ENCODE peak calls at places on chromosomes 11 and 22, in seven cellular contexts. K is CD4-positive, alpha-beta memory T cell; Y is HEK293T; B is pancreas; A is GM12865; T is RPMI7951; I is pulmonary artery endothelial cell. D is an unnamed sample.

GRCh38 chr11:34284166-34284565 is 73.6 kb downstream of the ABTB2 start:
- DNase-seq in K (no peak), I (no peak), Y (no peak), B (no peak), T (peak; percentile 32), A (no peak), D (no peak)

GRCh38 chr22:20741634-20742581 is 32.0 kb upstream of the SERPIND1 start:
- DNase-seq in K (peak; percentile 41), I (no peak), T (peak; percentile 31), Y (peak; percentile 64), A (peak; percentile 46), B (no peak), D (no peak)

GRCh38 chr11:48036011-48036410 is 55.7 kb downstream of the PTPRJ start:
- DNase-seq in K (no peak), B (no peak), T (peak; percentile 54), I (no peak), A (no peak), Y (no peak), D (no peak)

GRCh38 chr22:35517769-35518530 is 22.7 kb upstream of the RASD2 start:
- DNase-seq in A (no peak), B (no peak), I (no peak), T (no peak), K (no peak), Y (no peak), D (no peak)

GRCh38 chr11:8593935-8594909 is at the start of gene STK33:
- DNase-seq in B (peak; percentile 73), I (no peak), Y (peak; percentile 78), K (no peak), A (peak; percentile 82), T (no peak), D (no peak)

GRCh38 chr11:104694259-104695070 is 203.8 kb downstream of the CASP12 start:
- DNase-seq in B (no peak), A (no peak), Y (no peak), T (no peak), I (no peak), K (no peak), D (no peak)

GRCh38 chr11:1728931-1729691 is 21.3 kb downstream of the IFITM10 start:
- DNase-seq in Y (no peak), K (no peak), I (no peak), T (no peak), A (no peak), B (no peak), D (no peak)

GRCh38 chr11:1197886-1198765 is 24.7 kb upstream of the MUC5B start:
- DNase-seq in I (no peak), T (no peak), K (no peak), B (peak; percentile 10), Y (no peak), A (no peak), D (peak; percentile 63)

GRCh38 chr22:46509416-46510089 is 27.9 kb downstream of the CELSR1 start:
- DNase-seq in K (no peak), Y (no peak), B (no peak), A (no peak), I (no peak), T (no peak), D (no peak)

GRCh38 chr11:78112588-78113275 is 26.7 kb downstream of the ALG8 start:
- DNase-seq in K (no peak), B (no peak), T (no peak), A (peak; percentile 17), Y (no peak), I (no peak), D (no peak)

GRCh38 chr11:134516529-134516928 is 104.5 kb upstream of the B3GAT1 start:
- DNase-seq in Y (no peak), A (no peak), T (no peak), K (no peak), B (no peak), I (no peak), D (no peak)

GRCh38 chr11:117840881-117841581 is 16.5 kb upstream of the FXYD2 start:
- DNase-seq in I (no peak), T (no peak), A (no peak), Y (no peak), B (peak; percentile 12), K (no peak), D (peak; percentile 62)

GRCh38 chr11:62918531-62918930 is 2.6 kb downstream of the CHRM1 start:
- DNase-seq in K (no peak), B (no peak), Y (no peak), T (no peak), I (no peak), A (no peak), D (no peak)

GRCh38 chr11:119764108-119764874 is 35.3 kb upstream of the NECTIN1 start:
- DNase-seq in K (no peak), Y (no peak), I (no peak), A (no peak), T (peak; percentile 24), B (peak; percentile 60), D (no peak)